ENCODE peak calls at places on chromosome 19, in seven cellular contexts. U, V, B, N, G, E and C are unnamed samples.

GRCh38 chr19:48393559-48394330 is at the start of gene GRIN2D:
- DNase-seq in B (no peak), V (no peak), E (peak; percentile 84), G (peak; percentile 38), U (no peak), N (no peak), C (no peak)

GRCh38 chr19:3687774-3688706 is 12.2 kb downstream of the PIP5K1C start:
- DNase-seq in U (no peak), V (no peak), G (no peak), B (no peak), N (peak; percentile 62), E (peak; percentile 90), C (peak; percentile 82)

GRCh38 chr19:3778104-3778867 is 6.3 kb upstream of the RAX2 start:
- DNase-seq in G (no peak), N (no peak), B (no peak), U (no peak), E (peak; percentile 38), V (no peak), C (no peak)

GRCh38 chr19:8423821-8424223 is 10.7 kb downstream of the MARCHF2 start:
- DNase-seq in E (peak; percentile 83), B (no peak), N (peak; percentile 56), U (peak; percentile 88), V (peak; percentile 94), G (peak; percentile 98), C (peak; percentile 94)

GRCh38 chr19:5941673-5942072 is 27.6 kb downstream of the CAPS start:
- DNase-seq in B (no peak), U (no peak), N (no peak), V (no peak), E (no peak), G (no peak), C (no peak)

GRCh38 chr19:55209430-55210119 is at the start of gene PTPRH:
- DNase-seq in U (no peak), G (no peak), V (no peak), N (no peak), E (no peak), B (no peak), C (no peak)

GRCh38 chr19:50994129-50994528 is 7.3 kb downstream of the KLK8 start:
- DNase-seq in N (no peak), V (no peak), U (no peak), G (no peak), B (no peak), E (peak; percentile 59), C (no peak)

GRCh38 chr19:1824252-1824622 is 12.2 kb upstream of the ATP8B3 start:
- DNase-seq in N (no peak), E (no peak), U (no peak), G (no peak), B (no peak), V (no peak), C (no peak)

GRCh38 chr19:54882758-54883157 is 8.7 kb downstream of the FCAR start:
- DNase-seq in B (no peak), N (no peak), U (no peak), V (no peak), E (no peak), G (no peak), C (no peak)

GRCh38 chr19:3186377-3186688 is 603 bp downstream of the NCLN start:
- DNase-seq in B (no peak), U (no peak), N (no peak), E (peak; percentile 66), V (no peak), G (no peak), C (no peak)

GRCh38 chr19:33785795-33786194 is 10.9 kb upstream of the KCTD15 start:
- DNase-seq in U (no peak), G (peak; percentile 41), E (no peak), V (no peak), N (no peak), B (no peak), C (no peak)

GRCh38 chr19:56732974-56733373 is 61.4 kb upstream of the ZNF835 start:
- DNase-seq in B (no peak), E (no peak), N (no peak), U (no peak), G (no peak), V (no peak), C (no peak)

GRCh38 chr19:3506384-3507340 is 551 bp downstream of the FZR1 start:
- DNase-seq in G (no peak), E (peak; percentile 66), B (no peak), U (peak; percentile 47), N (peak; percentile 38), V (no peak), C (no peak)

GRCh38 chr19:2618611-2619010 is 83.9 kb downstream of the GNG7 start:
- DNase-seq in U (peak; percentile 80), N (peak; percentile 86), G (peak; percentile 42), V (no peak), B (no peak), E (no peak), C (no peak)

GRCh38 chr19:50794074-50794777 is 4.0 kb downstream of the ACP4 start:
- DNase-seq in E (no peak), U (no peak), B (no peak), V (no peak), N (no peak), G (no peak), C (no peak)

GRCh38 chr19:36775768-36776167 is 3.2 kb upstream of the ZNF850 start:
- DNase-seq in U (no peak), G (no peak), B (no peak), V (no peak), E (no peak), N (no peak), C (no peak)

GRCh38 chr19:46813570-46814358 is 25.4 kb upstream of the SLC1A5 start:
- DNase-seq in G (peak; percentile 46), B (no peak), N (no peak), E (no peak), V (no peak), U (peak; percentile 85), C (peak; percentile 86)

GRCh38 chr19:42544146-42544545 is 15.9 kb upstream of the CEACAM1 start:
- DNase-seq in E (no peak), U (no peak), V (no peak), B (no peak), N (no peak), G (no peak), C (no peak)

GRCh38 chr19:48497728-48498575 is 13.7 kb downstream of the LMTK3 start:
- DNase-seq in U (no peak), N (no peak), G (no peak), B (no peak), V (no peak), E (no peak), C (no peak)

GRCh38 chr19:1651061-1651547 is 1.3 kb downstream of the TCF3 start:
- DNase-seq in U (no peak), B (peak; percentile 38), E (peak; percentile 81), V (no peak), N (peak; percentile 52), G (peak; percentile 12), C (no peak)

GRCh38 chr19:47657719-47658118 is 48.8 kb downstream of the BICRA start:
- DNase-seq in E (no peak), U (no peak), V (no peak), N (no peak), B (no peak), G (no peak), C (no peak)

GRCh38 chr19:12202250-12202649 is 39.4 kb downstream of the ZNF136 start:
- DNase-seq in G (no peak), U (no peak), V (no peak), E (peak; percentile 49), N (peak; percentile 20), B (peak; percentile 28), C (no peak)
- TF ChIP-seq CTCF in G (no peak), U (peak; percentile 13), V (no peak), E (peak; percentile 60), N (peak; percentile 50), B (peak; percentile 36), C (no peak)

DNA sequence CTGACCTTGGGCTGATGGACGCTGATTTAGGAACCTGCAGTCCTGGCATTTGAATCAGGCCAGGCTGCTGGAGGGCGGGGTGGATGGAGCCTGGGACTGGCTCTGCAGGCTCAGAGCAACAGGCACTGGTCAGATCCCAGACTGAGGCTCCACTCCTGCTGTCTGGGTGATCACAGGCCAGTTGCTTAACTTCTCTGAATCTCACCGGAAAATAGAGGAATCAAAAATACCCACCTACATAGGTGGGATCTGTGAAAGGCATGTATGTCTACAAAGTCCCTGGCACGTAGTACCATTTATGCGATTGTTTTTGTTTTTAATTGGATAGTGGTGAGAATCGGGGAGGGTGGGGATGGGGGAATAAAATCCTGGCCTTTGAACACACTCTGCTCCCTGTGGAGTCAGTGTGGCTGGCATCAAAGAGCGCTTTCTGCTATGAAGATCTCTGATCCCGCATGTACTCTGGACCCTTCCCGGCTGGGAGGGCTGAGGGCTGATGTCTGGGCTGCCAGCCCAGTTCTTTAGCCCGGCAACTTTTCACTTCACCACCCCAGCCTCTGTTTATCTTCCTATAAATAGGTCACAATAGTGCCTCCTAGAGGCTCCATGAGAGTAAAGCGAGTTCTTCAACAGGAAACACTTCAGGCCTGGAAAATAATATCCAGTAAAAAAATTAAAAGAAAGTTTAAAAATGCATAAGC is 292.3 kb downstream of the ZNF536 start:
- DNase-seq in V (no peak), N (no peak), G (peak; percentile 42), U (no peak), E (peak; percentile 69), B (no peak), C (peak; percentile 53)
- TF ChIP-seq CTCF in V (no peak), N (peak; percentile 50), G (peak; percentile 55), U (no peak), E (peak; percentile 75), B (no peak), C (peak; percentile 16)

GRCh38 chr19:58056861-58057260 is 2.2 kb upstream of the ZNF135 start:
- DNase-seq in V (no peak), G (no peak), U (no peak), N (no peak), E (no peak), B (no peak), C (no peak)

GRCh38 chr19:58054792-58055482 is 4.1 kb upstream of the ZNF135 start:
- DNase-seq in U (no peak), N (no peak), G (peak; percentile 6), B (no peak), V (no peak), E (peak; percentile 66), C (no peak)

GRCh38 chr19:58056261-58056660 is 2.8 kb upstream of the ZNF135 start:
- DNase-seq in E (no peak), V (no peak), N (no peak), U (no peak), G (no peak), B (no peak), C (no peak)

GRCh38 chr19:58053480-58054156 is 5.5 kb upstream of the ZNF135 start:
- DNase-seq in N (no peak), U (no peak), G (no peak), B (no peak), V (no peak), E (no peak), C (no peak)

DNA sequence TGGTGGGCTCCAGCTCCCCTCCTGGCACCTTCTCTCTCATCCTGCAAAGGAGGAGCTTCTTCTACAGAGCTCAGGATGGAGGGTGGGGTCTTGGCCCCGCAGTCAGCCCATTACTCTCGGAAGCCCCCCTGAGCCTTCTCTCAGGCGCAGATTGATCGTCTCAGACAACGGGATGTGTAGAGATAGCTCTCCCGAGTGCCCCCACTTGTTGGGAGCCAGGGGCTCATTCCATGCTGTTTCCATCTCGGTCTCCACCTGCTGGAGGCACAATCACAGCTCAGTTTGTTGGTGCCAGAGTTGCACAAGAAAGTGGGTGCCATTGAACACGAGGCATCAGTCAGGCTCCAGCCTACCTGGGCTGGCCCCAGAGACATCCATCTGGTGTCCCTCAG is 3.6 kb upstream of the ZNF135 start:
- DNase-seq in V (no peak), U (no peak), B (no peak), N (no peak), E (no peak), G (no peak), C (no peak)
- TF ChIP-seq CTCF in V (no peak), U (no peak), B (no peak), N (no peak), E (peak; percentile 7), G (no peak), C (no peak)

GRCh38 chr19:35628565-35629331 is at the start of gene RBM42:
- DNase-seq in E (peak; percentile 99), V (peak; percentile 96), B (peak; percentile 94), G (peak; percentile 99), U (peak; percentile 97), N (peak; percentile 96), C (peak; percentile 99)
- TF ChIP-seq CTCF in E (no peak), V (no peak), B (no peak), G (no peak), U (no peak), N (peak; percentile 26), C (no peak)